ENCODE peak calls at places on chromosomes 11 and 22, in five cellular contexts. D is osteoblast, J is PC-3, Y is heart right ventricle, X is breast epithelium. K is an unnamed sample.

GRCh38 chr11:128575174-128575955 is 12.0 kb downstream of the ETS1 start:
- DNase-seq in D (no peak), J (no peak), Y (no peak), X (no peak), K (no peak)

GRCh38 chr11:66365166-66365565 is 6.4 kb downstream of the SLC29A2 start:
- DNase-seq in D (no peak), J (no peak), Y (no peak), X (no peak), K (no peak)

GRCh38 chr22:38524434-38524833 is 18.3 kb upstream of the DDX17 start:
- DNase-seq in D (no peak), J (no peak), Y (no peak), X (no peak), K (no peak)

GRCh38 chr11:94662065-94662779 is 95.1 kb downstream of the PIWIL4 start:
- DNase-seq in D (no peak), J (peak), Y (no peak), X (no peak), K (no peak)

GRCh38 chr11:15897211-15897960 is 459.0 kb downstream of the SOX6 start:
- DNase-seq in D (peak), J (peak), Y (no peak), X (no peak), K (no peak)

GRCh38 chr22:36977401-36977861 is 41.8 kb downstream of the TST start:
- DNase-seq in D (peak), J (peak), Y (peak), X (no peak), K (peak)

GRCh38 chr22:36899498-36899897 is 13.9 kb upstream of the CSF2RB start:
- DNase-seq in D (no peak), J (no peak), Y (no peak), X (no peak), K (no peak)

GRCh38 chr22:28759861-28760560 is 12.5 kb upstream of the CCDC117 start:
- DNase-seq in D (peak), J (no peak), Y (no peak), X (no peak), K (no peak)

GRCh38 chr11:130449246-130449990 is 973 bp downstream of the ADAMTS15 start:
- DNase-seq in D (peak), J (no peak), Y (no peak), X (no peak), K (no peak)

GRCh38 chr22:43136255-43136654 is 6.9 kb downstream of the MCAT start:
- DNase-seq in D (peak), J (peak), Y (peak), X (no peak), K (no peak)

GRCh38 chr11:75352417-75353206 is 1.2 kb upstream of the ARRB1 start:
- DNase-seq in D (peak), J (no peak), Y (no peak), X (no peak), K (peak)

GRCh38 chr22:29635734-29636357 is 32.4 kb downstream of the NF2 start:
- DNase-seq in D (no peak), J (peak), Y (no peak), X (no peak), K (no peak)

GRCh38 chr22:42217019-42217751 is 53.3 kb downstream of the TCF20 start:
- DNase-seq in D (no peak), J (no peak), Y (no peak), X (no peak), K (no peak)

GRCh38 chr11:44894217-44894617 is 56.5 kb downstream of the TP53I11 start:
- DNase-seq in D (peak), J (peak), Y (peak), X (no peak), K (peak)

GRCh38 chr22:46934746-46935491 is 172.5 kb downstream of the TBC1D22A start:
- DNase-seq in D (peak), J (peak), Y (no peak), X (no peak), K (no peak)

GRCh38 chr11:114135737-114136151 is 76.2 kb downstream of the ZBTB16 start:
- DNase-seq in D (peak), J (no peak), Y (no peak), X (no peak), K (no peak)

GRCh38 chr11:108973402-108974119 is 308.7 kb downstream of the DDX10 start:
- DNase-seq in D (peak), J (peak), Y (no peak), X (no peak), K (no peak)

GRCh38 chr11:27350503-27350902 is 12.5 kb downstream of the CCDC34 start:
- DNase-seq in D (no peak), J (no peak), Y (no peak), X (no peak), K (no peak)

GRCh38 chr11:25566298-25567200 is 765.4 kb upstream of the ANO3 start:
- DNase-seq in D (no peak), J (no peak), Y (peak), X (no peak), K (no peak)

GRCh38 chr11:132925825-132926469 is 606.4 kb downstream of the OPCML start:
- DNase-seq in D (no peak), J (no peak), Y (no peak), X (no peak), K (no peak)

GRCh38 chr22:17562906-17563870 is at the start of gene SLC25A18:
- DNase-seq in D (peak), J (no peak), Y (peak), X (no peak), K (no peak)

GRCh38 chr11:101129203-101129943 is at the start of gene PGR:
- DNase-seq in D (peak), J (no peak), Y (peak), X (peak), K (no peak)

GRCh38 chr22:20787746-20788626 is 14.1 kb downstream of the SERPIND1 start:
- DNase-seq in D (no peak), J (no peak), Y (no peak), X (no peak), K (no peak)

GRCh38 chr11:110059706-110060430 is 33.3 kb upstream of the ZC3H12C start:
- DNase-seq in D (no peak), J (peak), Y (no peak), X (no peak), K (no peak)

GRCh38 chr11:61477734-61478148 is 30.8 kb upstream of the LRRC10B start:
- DNase-seq in D (peak), J (peak), Y (peak), X (no peak), K (no peak)

GRCh38 chr11:104547996-104548661 is 350.1 kb downstream of the CASP12 start:
- DNase-seq in D (no peak), J (no peak), Y (no peak), X (no peak), K (no peak)

GRCh38 chr11:858053-858992 is 15.7 kb downstream of the TSPAN4 start:
- DNase-seq in D (no peak), J (no peak), Y (no peak), X (no peak), K (no peak)

GRCh38 chr11:76208829-76209670 is 2.7 kb upstream of the WNT11 start:
- DNase-seq in D (peak), J (peak), Y (peak), X (no peak), K (no peak)

GRCh38 chr22:50481440-50482106 is at the start of gene ADM2:
- DNase-seq in D (peak), J (no peak), Y (no peak), X (no peak), K (no peak)

GRCh38 chr11:12045914-12046635 is 37.6 kb upstream of the DKK3 start:
- DNase-seq in D (no peak), J (no peak), Y (no peak), X (no peak), K (no peak)

GRCh38 chr11:133243832-133244231 is 288.5 kb downstream of the OPCML start:
- DNase-seq in D (no peak), J (no peak), Y (no peak), X (no peak), K (no peak)

GRCh38 chr11:130725417-130726233 is 190.7 kb downstream of the SNX19 start:
- DNase-seq in D (no peak), J (peak), Y (no peak), X (no peak), K (no peak)

GRCh38 chr11:69603978-69604524 is 36.9 kb upstream of the CCND1 start:
- DNase-seq in D (no peak), J (no peak), Y (no peak), X (no peak), K (no peak)

GRCh38 chr11:130001491-130002351 is 914 bp downstream of the PRDM10 start:
- DNase-seq in D (peak), J (peak), Y (no peak), X (peak), K (no peak)

GRCh38 chr11:65169164-65169641 is 830 bp upstream of the SPDYC start:
- DNase-seq in D (no peak), J (peak), Y (no peak), X (no peak), K (no peak)

DNA sequence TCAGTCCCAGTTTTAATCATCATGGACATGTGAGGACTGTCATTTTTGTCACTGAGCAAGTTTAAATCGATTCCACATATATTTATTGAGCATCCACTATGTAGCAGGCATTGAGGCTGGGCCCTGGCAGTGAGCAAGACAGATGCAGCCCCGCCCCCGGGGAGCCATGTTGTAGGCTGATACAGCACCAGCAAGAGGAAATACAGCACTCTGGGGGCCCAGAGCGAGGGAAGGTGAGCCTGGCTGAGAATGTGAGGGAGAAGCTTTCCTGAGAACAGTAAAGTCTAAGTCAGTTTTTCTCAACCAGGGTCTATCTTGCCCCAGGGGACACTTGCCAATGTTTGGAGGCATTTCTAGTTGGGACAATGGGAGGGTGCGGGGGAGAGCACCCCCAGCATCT is 108.6 kb upstream of the ASPHD2 start:
- DNase-seq in D (no peak), J (no peak), Y (no peak), X (no peak), K (peak)
- H3K27ac ChIP-seq in D (no peak), J (no peak), Y (no peak), X (no peak), K (no peak)

GRCh38 chr11:119643878-119644225 is 85.1 kb downstream of the NECTIN1 start:
- DNase-seq in D (peak), J (no peak), Y (no peak), X (no peak), K (no peak)
- H3K4me3 ChIP-seq in D (no peak), J (no peak), Y (no peak), X (no peak), K (no peak)

GRCh38 chr11:111731839-111732238 is 34.4 kb downstream of the PPP2R1B start:
- DNase-seq in D (peak), J (no peak), Y (no peak), X (no peak), K (no peak)
- H3K27ac ChIP-seq in D (peak), J (peak), Y (peak), X (peak), K (peak)

GRCh38 chr11:40294343-40294723 is 1165.1 kb downstream of the LRRC4C start:
- DNase-seq in D (no peak), J (no peak), Y (no peak), X (no peak), K (no peak)

GRCh38 chr11:40292636-40293585 is 1166.5 kb downstream of the LRRC4C start:
- DNase-seq in D (no peak), J (no peak), Y (no peak), X (no peak), K (no peak)

GRCh38 chr11:40295466-40295865 is 1164.0 kb downstream of the LRRC4C start:
- DNase-seq in D (peak), J (no peak), Y (no peak), X (no peak), K (no peak)

GRCh38 chr11:40291304-40292100 is 1168.0 kb downstream of the LRRC4C start:
- DNase-seq in D (no peak), J (no peak), Y (no peak), X (no peak), K (no peak)

GRCh38 chr11:40293655-40294342 is 1165.7 kb downstream of the LRRC4C start:
- DNase-seq in D (peak), J (peak), Y (peak), X (peak), K (peak)
- H3K4me3 ChIP-seq in D (peak), J (peak), Y (peak), X (peak), K (peak)

GRCh38 chr11:117825538-117826359 is 1.2 kb upstream of the FXYD2 start:
- DNase-seq in D (peak), J (no peak), Y (no peak), X (no peak), K (no peak)
- H3K27ac ChIP-seq in D (no peak), J (no peak), Y (peak), X (no peak), K (no peak)

GRCh38 chr22:25629613-25630012 is 65.1 kb downstream of the GRK3 start:
- DNase-seq in D (no peak), J (no peak), Y (no peak), X (no peak), K (no peak)

GRCh38 chr22:25628494-25628893 is 64.0 kb downstream of the GRK3 start:
- DNase-seq in D (no peak), J (no peak), Y (no peak), X (no peak), K (no peak)

GRCh38 chr22:25626146-25626992 is 61.9 kb downstream of the GRK3 start:
- DNase-seq in D (no peak), J (no peak), Y (no peak), X (no peak), K (no peak)

GRCh38 chr22:25624486-25624885 is 60.0 kb downstream of the GRK3 start:
- DNase-seq in D (peak), J (no peak), Y (no peak), X (no peak), K (no peak)

GRCh38 chr22:25627271-25627848 is 62.9 kb downstream of the GRK3 start:
- DNase-seq in D (no peak), J (no peak), Y (no peak), X (no peak), K (no peak)
- H3K4me3 ChIP-seq in D (no peak), J (no peak), Y (no peak), X (no peak), K (no peak)

GRCh38 chr22:26485013-26485412 is 1.3 kb downstream of the SRRD start:
- DNase-seq in D (peak), J (no peak), Y (no peak), X (no peak), K (no peak)

GRCh38 chr22:26483439-26484359 is at the start of the genes HPS4 and SRRD:
- DNase-seq in D (peak), J (peak), Y (peak), X (peak), K (peak)

GRCh38 chr22:26483043-26483438 is 542 bp downstream of the HPS4 start:
- DNase-seq in D (no peak), J (no peak), Y (no peak), X (no peak), K (no peak)

GRCh38 chr22:26485991-26486390 is 2.3 kb downstream of the SRRD start:
- DNase-seq in D (no peak), J (no peak), Y (no peak), X (no peak), K (no peak)

GRCh38 chr22:26484360-26484706 is 656 bp downstream of the SRRD start:
- DNase-seq in D (no peak), J (no peak), Y (no peak), X (no peak), K (no peak)
- H3K27ac ChIP-seq in D (peak), J (peak), Y (peak), X (peak), K (peak)

DNA sequence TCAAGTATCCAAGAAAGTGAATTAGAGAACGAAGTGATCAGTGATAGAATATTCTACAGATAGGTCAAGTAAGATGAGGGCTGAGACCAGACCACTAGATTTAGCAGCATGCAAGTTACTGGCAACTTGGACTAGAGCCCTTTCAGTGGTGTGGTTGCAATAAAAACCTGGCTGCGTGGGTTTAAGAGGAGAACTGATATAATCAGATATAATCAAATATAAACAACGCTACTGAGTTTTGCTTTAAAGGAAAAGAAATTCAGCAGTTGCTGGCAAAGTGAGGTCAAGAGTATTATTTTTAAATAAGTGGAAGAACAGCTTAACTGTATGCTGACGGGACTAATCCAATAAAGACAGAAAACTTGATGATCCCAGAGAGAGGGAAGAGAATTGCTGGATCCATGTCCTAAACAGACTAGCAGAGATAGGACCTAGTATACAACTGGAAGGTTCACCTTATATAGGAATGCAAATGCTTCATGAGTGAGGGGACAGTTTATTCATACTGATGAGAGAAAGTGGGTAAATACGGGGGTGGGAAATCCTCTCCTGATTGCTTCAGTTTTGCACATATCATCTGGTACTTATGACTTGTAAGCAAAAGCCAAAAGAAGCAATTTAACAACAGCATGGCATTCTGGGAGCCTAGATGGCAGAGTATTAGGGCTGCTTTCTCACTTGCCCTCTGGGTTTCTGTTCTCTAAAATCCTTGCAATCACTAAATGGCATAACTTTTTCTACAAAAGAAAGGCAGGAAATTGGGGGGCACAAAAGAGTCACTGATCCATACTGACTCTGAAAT is 146.2 kb downstream of the RBFOX2 start:
- DNase-seq in D (no peak), J (no peak), Y (no peak), X (no peak), K (no peak)
- H3K4me3 ChIP-seq in D (no peak), J (no peak), Y (no peak), X (no peak), K (no peak)